ENCODE peak calls at places on chromosomes 3 and 15, in ten cellular contexts. One of them, this sample, is unnamed.
A peak's percentile ranks its signal among the peaks of the same experiment; 100 is the strongest.

GRCh38 chr3:25508901-25509300 is 80.8 kb downstream of the RARB start:
- DNase-seq in sciatic nerve: no peak
- DNase-seq in iPS-NIHi11: no peak
- DNase-seq in NCI-H187: no peak
- DNase-seq in HTR-8/SVneo: peak; percentile 5
- DNase-seq in DMS153: no peak
- DNase-seq in endothelial cell: no peak
- DNase-seq in stimulated activated CD8-positive, alpha-beta memory T cell treated with anti-CD3 and anti-CD28 coated beads, Interleukin-4, amount 100 ng/mL, for 4 hours: no peak
- DNase-seq in activated naive CD4-positive, alpha-beta T cell: no peak
- DNase-seq in substantia nigra: no peak
- DNase-seq in this sample: no peak

GRCh38 chr3:13416002-13416793 is 3.9 kb downstream of the NUP210 start:
- DNase-seq in sciatic nerve: no peak
- DNase-seq in iPS-NIHi11: peak; percentile 55
- DNase-seq in NCI-H187: no peak
- DNase-seq in HTR-8/SVneo: no peak
- DNase-seq in DMS153: no peak
- DNase-seq in endothelial cell: peak; percentile 25
- DNase-seq in stimulated activated CD8-positive, alpha-beta memory T cell treated with anti-CD3 and anti-CD28 coated beads, Interleukin-4, amount 100 ng/mL, for 4 hours: no peak
- DNase-seq in activated naive CD4-positive, alpha-beta T cell: no peak
- DNase-seq in substantia nigra: no peak
- DNase-seq in this sample: no peak

GRCh38 chr3:57079221-57079831 is 18.9 kb downstream of the SPATA12 start:
- DNase-seq in sciatic nerve: peak; percentile 67
- DNase-seq in iPS-NIHi11: peak; percentile 95
- DNase-seq in NCI-H187: no peak
- DNase-seq in HTR-8/SVneo: peak; percentile 67
- DNase-seq in DMS153: no peak
- DNase-seq in endothelial cell: peak; percentile 66
- DNase-seq in stimulated activated CD8-positive, alpha-beta memory T cell treated with anti-CD3 and anti-CD28 coated beads, Interleukin-4, amount 100 ng/mL, for 4 hours: no peak
- DNase-seq in activated naive CD4-positive, alpha-beta T cell: no peak
- DNase-seq in substantia nigra: no peak
- DNase-seq in this sample: peak; percentile 63

GRCh38 chr15:92878593-92879053 is 21.5 kb upstream of the CHD2 start:
- DNase-seq in sciatic nerve: no peak
- DNase-seq in iPS-NIHi11: no peak
- DNase-seq in NCI-H187: peak; percentile 61
- DNase-seq in HTR-8/SVneo: no peak
- DNase-seq in DMS153: peak; percentile 27
- DNase-seq in endothelial cell: no peak
- DNase-seq in stimulated activated CD8-positive, alpha-beta memory T cell treated with anti-CD3 and anti-CD28 coated beads, Interleukin-4, amount 100 ng/mL, for 4 hours: no peak
- DNase-seq in activated naive CD4-positive, alpha-beta T cell: no peak
- DNase-seq in substantia nigra: no peak
- DNase-seq in this sample: no peak

GRCh38 chr15:57160823-57161560 is 215.3 kb upstream of the CGNL1 start:
- DNase-seq in sciatic nerve: no peak
- DNase-seq in iPS-NIHi11: no peak
- DNase-seq in NCI-H187: no peak
- DNase-seq in HTR-8/SVneo: peak; percentile 45
- DNase-seq in DMS153: no peak
- DNase-seq in endothelial cell: no peak
- DNase-seq in stimulated activated CD8-positive, alpha-beta memory T cell treated with anti-CD3 and anti-CD28 coated beads, Interleukin-4, amount 100 ng/mL, for 4 hours: no peak
- DNase-seq in activated naive CD4-positive, alpha-beta T cell: no peak
- DNase-seq in substantia nigra: no peak
- DNase-seq in this sample: no peak

GRCh38 chr3:68876112-68876713 is 56.1 kb downstream of the TAFA4 start:
- DNase-seq in sciatic nerve: no peak
- DNase-seq in iPS-NIHi11: peak; percentile 29
- DNase-seq in NCI-H187: no peak
- DNase-seq in HTR-8/SVneo: peak; percentile 35
- DNase-seq in DMS153: peak; percentile 2
- DNase-seq in endothelial cell: peak; percentile 36
- DNase-seq in stimulated activated CD8-positive, alpha-beta memory T cell treated with anti-CD3 and anti-CD28 coated beads, Interleukin-4, amount 100 ng/mL, for 4 hours: no peak
- DNase-seq in activated naive CD4-positive, alpha-beta T cell: no peak
- DNase-seq in substantia nigra: no peak
- DNase-seq in this sample: peak; percentile 30

GRCh38 chr3:139935071-139935865 is at the start of gene CLSTN2:
- DNase-seq in sciatic nerve: peak; percentile 82
- DNase-seq in iPS-NIHi11: peak; percentile 85
- DNase-seq in NCI-H187: peak; percentile 66
- DNase-seq in HTR-8/SVneo: peak; percentile 22
- DNase-seq in DMS153: peak; percentile 72
- DNase-seq in endothelial cell: peak; percentile 63
- DNase-seq in stimulated activated CD8-positive, alpha-beta memory T cell treated with anti-CD3 and anti-CD28 coated beads, Interleukin-4, amount 100 ng/mL, for 4 hours: no peak
- DNase-seq in activated naive CD4-positive, alpha-beta T cell: no peak
- DNase-seq in substantia nigra: peak; percentile 28
- DNase-seq in this sample: peak; percentile 74

GRCh38 chr3:134456121-134456520 is 29.7 kb downstream of the ANAPC13 start:
- DNase-seq in sciatic nerve: no peak
- DNase-seq in iPS-NIHi11: no peak
- DNase-seq in NCI-H187: no peak
- DNase-seq in HTR-8/SVneo: no peak
- DNase-seq in DMS153: no peak
- DNase-seq in endothelial cell: no peak
- DNase-seq in stimulated activated CD8-positive, alpha-beta memory T cell treated with anti-CD3 and anti-CD28 coated beads, Interleukin-4, amount 100 ng/mL, for 4 hours: no peak
- DNase-seq in activated naive CD4-positive, alpha-beta T cell: no peak
- DNase-seq in substantia nigra: no peak
- DNase-seq in this sample: no peak

GRCh38 chr3:62955126-62955525 is 79.9 kb upstream of the CADPS start:
- DNase-seq in sciatic nerve: no peak
- DNase-seq in iPS-NIHi11: no peak
- DNase-seq in NCI-H187: no peak
- DNase-seq in HTR-8/SVneo: no peak
- DNase-seq in DMS153: no peak
- DNase-seq in endothelial cell: no peak
- DNase-seq in stimulated activated CD8-positive, alpha-beta memory T cell treated with anti-CD3 and anti-CD28 coated beads, Interleukin-4, amount 100 ng/mL, for 4 hours: no peak
- DNase-seq in activated naive CD4-positive, alpha-beta T cell: no peak
- DNase-seq in substantia nigra: no peak
- DNase-seq in this sample: no peak

GRCh38 chr15:57946491-57947048 is 118.9 kb downstream of the ALDH1A2 start:
- DNase-seq in sciatic nerve: no peak
- DNase-seq in iPS-NIHi11: no peak
- DNase-seq in NCI-H187: no peak
- DNase-seq in HTR-8/SVneo: no peak
- DNase-seq in DMS153: no peak
- DNase-seq in endothelial cell: no peak
- DNase-seq in stimulated activated CD8-positive, alpha-beta memory T cell treated with anti-CD3 and anti-CD28 coated beads, Interleukin-4, amount 100 ng/mL, for 4 hours: no peak
- DNase-seq in activated naive CD4-positive, alpha-beta T cell: no peak
- DNase-seq in substantia nigra: no peak
- DNase-seq in this sample: no peak

GRCh38 chr3:63304421-63304820 is 26.3 kb downstream of the SYNPR start:
- DNase-seq in sciatic nerve: no peak
- DNase-seq in iPS-NIHi11: no peak
- DNase-seq in NCI-H187: no peak
- DNase-seq in HTR-8/SVneo: no peak
- DNase-seq in DMS153: no peak
- DNase-seq in endothelial cell: no peak
- DNase-seq in stimulated activated CD8-positive, alpha-beta memory T cell treated with anti-CD3 and anti-CD28 coated beads, Interleukin-4, amount 100 ng/mL, for 4 hours: no peak
- DNase-seq in activated naive CD4-positive, alpha-beta T cell: no peak
- DNase-seq in substantia nigra: no peak
- DNase-seq in this sample: no peak

GRCh38 chr3:82685761-82686160 is 924.3 kb upstream of the GBE1 start:
- DNase-seq in sciatic nerve: no peak
- DNase-seq in iPS-NIHi11: no peak
- DNase-seq in NCI-H187: no peak
- DNase-seq in HTR-8/SVneo: no peak
- DNase-seq in DMS153: no peak
- DNase-seq in endothelial cell: no peak
- DNase-seq in stimulated activated CD8-positive, alpha-beta memory T cell treated with anti-CD3 and anti-CD28 coated beads, Interleukin-4, amount 100 ng/mL, for 4 hours: no peak
- DNase-seq in activated naive CD4-positive, alpha-beta T cell: no peak
- DNase-seq in substantia nigra: no peak
- DNase-seq in this sample: no peak

GRCh38 chr3:72448858-72449257 is 399.4 kb downstream of the SHQ1 start:
- DNase-seq in sciatic nerve: no peak
- DNase-seq in iPS-NIHi11: no peak
- DNase-seq in NCI-H187: no peak
- DNase-seq in HTR-8/SVneo: peak; percentile 29
- DNase-seq in DMS153: no peak
- DNase-seq in endothelial cell: no peak
- DNase-seq in stimulated activated CD8-positive, alpha-beta memory T cell treated with anti-CD3 and anti-CD28 coated beads, Interleukin-4, amount 100 ng/mL, for 4 hours: no peak
- DNase-seq in activated naive CD4-positive, alpha-beta T cell: no peak
- DNase-seq in substantia nigra: no peak
- DNase-seq in this sample: peak; percentile 14

GRCh38 chr15:62403164-62403809 is 238.2 kb upstream of the C2CD4B start:
- DNase-seq in sciatic nerve: no peak
- DNase-seq in iPS-NIHi11: no peak
- DNase-seq in NCI-H187: no peak
- DNase-seq in HTR-8/SVneo: peak; percentile 67
- DNase-seq in DMS153: no peak
- DNase-seq in endothelial cell: no peak
- DNase-seq in stimulated activated CD8-positive, alpha-beta memory T cell treated with anti-CD3 and anti-CD28 coated beads, Interleukin-4, amount 100 ng/mL, for 4 hours: no peak
- DNase-seq in activated naive CD4-positive, alpha-beta T cell: no peak
- DNase-seq in substantia nigra: no peak
- DNase-seq in this sample: no peak

GRCh38 chr3:56851966-56852884 is 50.5 kb upstream of the ARHGEF3 start:
- DNase-seq in sciatic nerve: no peak
- DNase-seq in iPS-NIHi11: no peak
- DNase-seq in NCI-H187: no peak
- DNase-seq in HTR-8/SVneo: peak; percentile 23
- DNase-seq in DMS153: no peak
- DNase-seq in endothelial cell: no peak
- DNase-seq in stimulated activated CD8-positive, alpha-beta memory T cell treated with anti-CD3 and anti-CD28 coated beads, Interleukin-4, amount 100 ng/mL, for 4 hours: no peak
- DNase-seq in activated naive CD4-positive, alpha-beta T cell: no peak
- DNase-seq in substantia nigra: no peak
- DNase-seq in this sample: no peak

GRCh38 chr3:46400846-46401245 is 6.0 kb downstream of the CCR5AS start:
- DNase-seq in sciatic nerve: no peak
- DNase-seq in iPS-NIHi11: no peak
- DNase-seq in NCI-H187: no peak
- DNase-seq in HTR-8/SVneo: no peak
- DNase-seq in DMS153: no peak
- DNase-seq in endothelial cell: no peak
- DNase-seq in stimulated activated CD8-positive, alpha-beta memory T cell treated with anti-CD3 and anti-CD28 coated beads, Interleukin-4, amount 100 ng/mL, for 4 hours: no peak
- DNase-seq in activated naive CD4-positive, alpha-beta T cell: no peak
- DNase-seq in substantia nigra: no peak
- DNase-seq in this sample: no peak

GRCh38 chr15:35979608-35980007 is 433.6 kb upstream of the DPH6 start:
- DNase-seq in sciatic nerve: no peak
- DNase-seq in iPS-NIHi11: peak; percentile 38
- DNase-seq in NCI-H187: no peak
- DNase-seq in HTR-8/SVneo: no peak
- DNase-seq in DMS153: no peak
- DNase-seq in endothelial cell: no peak
- DNase-seq in stimulated activated CD8-positive, alpha-beta memory T cell treated with anti-CD3 and anti-CD28 coated beads, Interleukin-4, amount 100 ng/mL, for 4 hours: no peak
- DNase-seq in activated naive CD4-positive, alpha-beta T cell: no peak
- DNase-seq in substantia nigra: no peak
- DNase-seq in this sample: no peak

GRCh38 chr3:49454457-49454856 is 15.6 kb upstream of the DAG1 start:
- DNase-seq in sciatic nerve: no peak
- DNase-seq in iPS-NIHi11: peak; percentile 61
- DNase-seq in NCI-H187: no peak
- DNase-seq in HTR-8/SVneo: no peak
- DNase-seq in DMS153: no peak
- DNase-seq in endothelial cell: no peak
- DNase-seq in stimulated activated CD8-positive, alpha-beta memory T cell treated with anti-CD3 and anti-CD28 coated beads, Interleukin-4, amount 100 ng/mL, for 4 hours: no peak
- DNase-seq in activated naive CD4-positive, alpha-beta T cell: no peak
- DNase-seq in substantia nigra: no peak
- DNase-seq in this sample: no peak

GRCh38 chr3:64539451-64540196 is 148.2 kb downstream of the ADAMTS9 start:
- DNase-seq in sciatic nerve: peak; percentile 77
- DNase-seq in iPS-NIHi11: peak; percentile 21
- DNase-seq in NCI-H187: no peak
- DNase-seq in HTR-8/SVneo: no peak
- DNase-seq in DMS153: no peak
- DNase-seq in endothelial cell: peak; percentile 18
- DNase-seq in stimulated activated CD8-positive, alpha-beta memory T cell treated with anti-CD3 and anti-CD28 coated beads, Interleukin-4, amount 100 ng/mL, for 4 hours: no peak
- DNase-seq in activated naive CD4-positive, alpha-beta T cell: no peak
- DNase-seq in substantia nigra: no peak
- DNase-seq in this sample: no peak

GRCh38 chr15:91522609-91523332 is 330.7 kb upstream of the SLCO3A1 start:
- DNase-seq in sciatic nerve: no peak
- DNase-seq in iPS-NIHi11: no peak
- DNase-seq in NCI-H187: no peak
- DNase-seq in HTR-8/SVneo: no peak
- DNase-seq in DMS153: no peak
- DNase-seq in endothelial cell: no peak
- DNase-seq in stimulated activated CD8-positive, alpha-beta memory T cell treated with anti-CD3 and anti-CD28 coated beads, Interleukin-4, amount 100 ng/mL, for 4 hours: no peak
- DNase-seq in activated naive CD4-positive, alpha-beta T cell: no peak
- DNase-seq in substantia nigra: no peak
- DNase-seq in this sample: no peak

GRCh38 chr3:181292984-181293383 is 303.4 kb upstream of the DNAJC19 start:
- DNase-seq in sciatic nerve: no peak
- DNase-seq in iPS-NIHi11: no peak
- DNase-seq in NCI-H187: no peak
- DNase-seq in HTR-8/SVneo: no peak
- DNase-seq in DMS153: no peak
- DNase-seq in endothelial cell: no peak
- DNase-seq in stimulated activated CD8-positive, alpha-beta memory T cell treated with anti-CD3 and anti-CD28 coated beads, Interleukin-4, amount 100 ng/mL, for 4 hours: no peak
- DNase-seq in activated naive CD4-positive, alpha-beta T cell: no peak
- DNase-seq in substantia nigra: no peak
- DNase-seq in this sample: no peak

GRCh38 chr15:61892140-61892539 is 168.1 kb downstream of the VPS13C start:
- DNase-seq in sciatic nerve: no peak
- DNase-seq in iPS-NIHi11: peak; percentile 9
- DNase-seq in NCI-H187: no peak
- DNase-seq in HTR-8/SVneo: no peak
- DNase-seq in DMS153: no peak
- DNase-seq in endothelial cell: no peak
- DNase-seq in stimulated activated CD8-positive, alpha-beta memory T cell treated with anti-CD3 and anti-CD28 coated beads, Interleukin-4, amount 100 ng/mL, for 4 hours: no peak
- DNase-seq in activated naive CD4-positive, alpha-beta T cell: no peak
- DNase-seq in substantia nigra: no peak
- DNase-seq in this sample: no peak

GRCh38 chr15:31304074-31304648 is 22.5 kb upstream of the KLF13 start:
- DNase-seq in sciatic nerve: no peak
- DNase-seq in iPS-NIHi11: no peak
- DNase-seq in NCI-H187: no peak
- DNase-seq in HTR-8/SVneo: no peak
- DNase-seq in DMS153: no peak
- DNase-seq in endothelial cell: no peak
- DNase-seq in stimulated activated CD8-positive, alpha-beta memory T cell treated with anti-CD3 and anti-CD28 coated beads, Interleukin-4, amount 100 ng/mL, for 4 hours: no peak
- DNase-seq in activated naive CD4-positive, alpha-beta T cell: no peak
- DNase-seq in substantia nigra: no peak
- DNase-seq in this sample: peak; percentile 5

GRCh38 chr3:52064561-52064960 is 8.2 kb upstream of the DUSP7 start:
- DNase-seq in sciatic nerve: no peak
- DNase-seq in iPS-NIHi11: no peak
- DNase-seq in NCI-H187: no peak
- DNase-seq in HTR-8/SVneo: no peak
- DNase-seq in DMS153: no peak
- DNase-seq in endothelial cell: no peak
- DNase-seq in stimulated activated CD8-positive, alpha-beta memory T cell treated with anti-CD3 and anti-CD28 coated beads, Interleukin-4, amount 100 ng/mL, for 4 hours: no peak
- DNase-seq in activated naive CD4-positive, alpha-beta T cell: no peak
- DNase-seq in substantia nigra: no peak
- DNase-seq in this sample: no peak